ENCODE peak calls at places on chromosomes 11 and 22, in seven cellular contexts. One of them, this sample, is unnamed.

GRCh38 chr22:48870436-48870835 is 957.2 kb downstream of the BRD1 start:
- DNase-seq in AG09309: no peak
- DNase-seq in epithelial cell of esophagus: no peak
- DNase-seq in esophagus muscularis mucosa: no peak
- DNase-seq in fibroblast of mammary gland: no peak
- DNase-seq in IMR-90: no peak
- DNase-seq in lung: no peak
- DNase-seq in this sample: no peak

GRCh38 chr11:78190374-78190773 is 1.7 kb downstream of the USP35 start:
- DNase-seq in AG09309: no peak
- DNase-seq in epithelial cell of esophagus: no peak
- DNase-seq in esophagus muscularis mucosa: no peak
- DNase-seq in fibroblast of mammary gland: no peak
- DNase-seq in IMR-90: no peak
- DNase-seq in lung: no peak
- DNase-seq in this sample: no peak

GRCh38 chr11:78083036-78083435 is 3.4 kb upstream of the NDUFC2 start:
- DNase-seq in AG09309: no peak
- DNase-seq in epithelial cell of esophagus: no peak
- DNase-seq in esophagus muscularis mucosa: no peak
- DNase-seq in fibroblast of mammary gland: no peak
- DNase-seq in IMR-90: no peak
- DNase-seq in lung: no peak
- DNase-seq in this sample: no peak

GRCh38 chr22:37416806-37417205 is 10.5 kb downstream of the ELFN2 start:
- DNase-seq in AG09309: no peak
- DNase-seq in epithelial cell of esophagus: no peak
- DNase-seq in esophagus muscularis mucosa: no peak
- DNase-seq in fibroblast of mammary gland: no peak
- DNase-seq in IMR-90: no peak
- DNase-seq in lung: no peak
- DNase-seq in this sample: no peak

GRCh38 chr22:32622004-32622761 is 147.6 kb downstream of the FBXO7 start:
- DNase-seq in AG09309: peak
- DNase-seq in epithelial cell of esophagus: no peak
- DNase-seq in esophagus muscularis mucosa: no peak
- DNase-seq in fibroblast of mammary gland: peak
- DNase-seq in IMR-90: peak
- DNase-seq in lung: peak
- DNase-seq in this sample: peak

GRCh38 chr11:128515766-128516466 is 71.4 kb downstream of the ETS1 start:
- DNase-seq in AG09309: no peak
- DNase-seq in epithelial cell of esophagus: no peak
- DNase-seq in esophagus muscularis mucosa: peak
- DNase-seq in fibroblast of mammary gland: peak
- DNase-seq in IMR-90: no peak
- DNase-seq in lung: no peak
- DNase-seq in this sample: no peak

GRCh38 chr22:45197606-45198462 is 34.1 kb downstream of the NUP50 start:
- DNase-seq in AG09309: no peak
- DNase-seq in epithelial cell of esophagus: no peak
- DNase-seq in esophagus muscularis mucosa: no peak
- DNase-seq in fibroblast of mammary gland: no peak
- DNase-seq in IMR-90: no peak
- DNase-seq in lung: no peak
- DNase-seq in this sample: no peak

GRCh38 chr11:35177370-35177769 is 38.4 kb downstream of the CD44 start:
- DNase-seq in AG09309: no peak
- DNase-seq in epithelial cell of esophagus: no peak
- DNase-seq in esophagus muscularis mucosa: no peak
- DNase-seq in fibroblast of mammary gland: no peak
- DNase-seq in IMR-90: peak
- DNase-seq in lung: no peak
- DNase-seq in this sample: no peak

GRCh38 chr11:117172678-117173421 is 5.7 kb upstream of the SIDT2 start:
- DNase-seq in AG09309: no peak
- DNase-seq in epithelial cell of esophagus: peak
- DNase-seq in esophagus muscularis mucosa: no peak
- DNase-seq in fibroblast of mammary gland: peak
- DNase-seq in IMR-90: no peak
- DNase-seq in lung: no peak
- DNase-seq in this sample: no peak

GRCh38 chr22:39467390-39467901 is 10.6 kb downstream of the MGAT3 start:
- DNase-seq in AG09309: no peak
- DNase-seq in epithelial cell of esophagus: no peak
- DNase-seq in esophagus muscularis mucosa: no peak
- DNase-seq in fibroblast of mammary gland: no peak
- DNase-seq in IMR-90: no peak
- DNase-seq in lung: no peak
- DNase-seq in this sample: no peak

GRCh38 chr11:17541330-17541885 is 2.8 kb downstream of the USH1C start:
- DNase-seq in AG09309: no peak
- DNase-seq in epithelial cell of esophagus: peak
- DNase-seq in esophagus muscularis mucosa: no peak
- DNase-seq in fibroblast of mammary gland: no peak
- DNase-seq in IMR-90: no peak
- DNase-seq in lung: no peak
- DNase-seq in this sample: peak

GRCh38 chr11:37076866-37077265 is 478.8 kb upstream of the RAG2 start:
- DNase-seq in AG09309: no peak
- DNase-seq in epithelial cell of esophagus: no peak
- DNase-seq in esophagus muscularis mucosa: no peak
- DNase-seq in fibroblast of mammary gland: no peak
- DNase-seq in IMR-90: no peak
- DNase-seq in lung: no peak
- DNase-seq in this sample: no peak

GRCh38 chr22:39356464-39356863 is 6.7 kb downstream of the SYNGR1 start:
- DNase-seq in AG09309: no peak
- DNase-seq in epithelial cell of esophagus: peak
- DNase-seq in esophagus muscularis mucosa: no peak
- DNase-seq in fibroblast of mammary gland: no peak
- DNase-seq in IMR-90: no peak
- DNase-seq in lung: no peak
- DNase-seq in this sample: no peak

GRCh38 chr11:3022982-3023381 is 30.9 kb upstream of the NAP1L4 start:
- DNase-seq in AG09309: peak
- DNase-seq in epithelial cell of esophagus: peak
- DNase-seq in esophagus muscularis mucosa: no peak
- DNase-seq in fibroblast of mammary gland: peak
- DNase-seq in IMR-90: peak
- DNase-seq in lung: no peak
- DNase-seq in this sample: peak

GRCh38 chr22:27409299-27409698 is 392.3 kb downstream of the MN1 start:
- DNase-seq in AG09309: no peak
- DNase-seq in epithelial cell of esophagus: peak
- DNase-seq in esophagus muscularis mucosa: no peak
- DNase-seq in fibroblast of mammary gland: peak
- DNase-seq in IMR-90: no peak
- DNase-seq in lung: no peak
- DNase-seq in this sample: no peak

GRCh38 chr11:16739326-16739875 is 954 bp downstream of the C11orf58 start:
- DNase-seq in AG09309: no peak
- DNase-seq in epithelial cell of esophagus: no peak
- DNase-seq in esophagus muscularis mucosa: no peak
- DNase-seq in fibroblast of mammary gland: no peak
- DNase-seq in IMR-90: peak
- DNase-seq in lung: no peak
- DNase-seq in this sample: no peak

GRCh38 chr11:35725880-35726279 is 63.3 kb downstream of the TRIM44 start:
- DNase-seq in AG09309: no peak
- DNase-seq in epithelial cell of esophagus: peak
- DNase-seq in esophagus muscularis mucosa: no peak
- DNase-seq in fibroblast of mammary gland: peak
- DNase-seq in IMR-90: peak
- DNase-seq in lung: no peak
- DNase-seq in this sample: peak

GRCh38 chr11:117314840-117315239 is 1.2 kb downstream of the BACE1 start:
- DNase-seq in AG09309: no peak
- DNase-seq in epithelial cell of esophagus: no peak
- DNase-seq in esophagus muscularis mucosa: no peak
- DNase-seq in fibroblast of mammary gland: no peak
- DNase-seq in IMR-90: no peak
- DNase-seq in lung: no peak
- DNase-seq in this sample: no peak

DNA sequence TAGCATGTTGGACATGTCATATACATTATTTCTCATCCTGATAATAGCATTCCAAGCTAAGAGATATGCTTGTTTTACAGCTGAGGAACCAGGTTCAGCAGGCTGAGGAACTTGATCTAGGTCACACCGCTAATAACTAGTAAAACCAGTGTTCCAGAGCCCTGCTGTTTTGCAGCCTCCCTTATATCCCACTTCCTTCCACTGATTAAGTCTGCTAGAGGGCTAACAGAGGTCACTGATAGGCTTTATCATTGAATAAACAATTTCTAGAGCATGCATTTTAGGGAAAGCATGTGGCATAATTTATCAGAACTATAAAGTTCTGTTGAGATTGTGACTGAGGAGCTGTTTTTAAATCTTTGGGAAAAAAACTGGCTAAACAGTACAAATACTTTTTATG is 54.0 kb downstream of the UVRAG start:
- DNase-seq in AG09309: no peak
- DNase-seq in epithelial cell of esophagus: peak
- DNase-seq in esophagus muscularis mucosa: no peak
- DNase-seq in fibroblast of mammary gland: no peak
- DNase-seq in IMR-90: no peak
- DNase-seq in lung: no peak
- DNase-seq in this sample: no peak
- TF ChIP-seq CTCF in AG09309: no peak
- TF ChIP-seq CTCF in epithelial cell of esophagus: no peak
- TF ChIP-seq CTCF in esophagus muscularis mucosa: no peak
- TF ChIP-seq CTCF in fibroblast of mammary gland: no peak
- TF ChIP-seq CTCF in IMR-90: no peak
- TF ChIP-seq CTCF in lung: no peak
- TF ChIP-seq CTCF in this sample: no peak

GRCh38 chr22:20026996-20027601 is 6.2 kb downstream of the TANGO2 start:
- DNase-seq in AG09309: no peak
- DNase-seq in epithelial cell of esophagus: no peak
- DNase-seq in esophagus muscularis mucosa: no peak
- DNase-seq in fibroblast of mammary gland: no peak
- DNase-seq in IMR-90: no peak
- DNase-seq in lung: no peak
- DNase-seq in this sample: no peak

GRCh38 chr22:20026204-20026908 is 5.4 kb downstream of the TANGO2 start:
- DNase-seq in AG09309: no peak
- DNase-seq in epithelial cell of esophagus: no peak
- DNase-seq in esophagus muscularis mucosa: no peak
- DNase-seq in fibroblast of mammary gland: no peak
- DNase-seq in IMR-90: no peak
- DNase-seq in lung: no peak
- DNase-seq in this sample: no peak

GRCh38 chr22:20029550-20030225 is 8.8 kb downstream of the TANGO2 start:
- DNase-seq in AG09309: no peak
- DNase-seq in epithelial cell of esophagus: no peak
- DNase-seq in esophagus muscularis mucosa: no peak
- DNase-seq in fibroblast of mammary gland: no peak
- DNase-seq in IMR-90: no peak
- DNase-seq in lung: no peak
- DNase-seq in this sample: no peak

GRCh38 chr22:20028855-20029549 is 8.1 kb downstream of the TANGO2 start:
- DNase-seq in AG09309: no peak
- DNase-seq in epithelial cell of esophagus: no peak
- DNase-seq in esophagus muscularis mucosa: no peak
- DNase-seq in fibroblast of mammary gland: no peak
- DNase-seq in IMR-90: no peak
- DNase-seq in lung: no peak
- DNase-seq in this sample: no peak

DNA sequence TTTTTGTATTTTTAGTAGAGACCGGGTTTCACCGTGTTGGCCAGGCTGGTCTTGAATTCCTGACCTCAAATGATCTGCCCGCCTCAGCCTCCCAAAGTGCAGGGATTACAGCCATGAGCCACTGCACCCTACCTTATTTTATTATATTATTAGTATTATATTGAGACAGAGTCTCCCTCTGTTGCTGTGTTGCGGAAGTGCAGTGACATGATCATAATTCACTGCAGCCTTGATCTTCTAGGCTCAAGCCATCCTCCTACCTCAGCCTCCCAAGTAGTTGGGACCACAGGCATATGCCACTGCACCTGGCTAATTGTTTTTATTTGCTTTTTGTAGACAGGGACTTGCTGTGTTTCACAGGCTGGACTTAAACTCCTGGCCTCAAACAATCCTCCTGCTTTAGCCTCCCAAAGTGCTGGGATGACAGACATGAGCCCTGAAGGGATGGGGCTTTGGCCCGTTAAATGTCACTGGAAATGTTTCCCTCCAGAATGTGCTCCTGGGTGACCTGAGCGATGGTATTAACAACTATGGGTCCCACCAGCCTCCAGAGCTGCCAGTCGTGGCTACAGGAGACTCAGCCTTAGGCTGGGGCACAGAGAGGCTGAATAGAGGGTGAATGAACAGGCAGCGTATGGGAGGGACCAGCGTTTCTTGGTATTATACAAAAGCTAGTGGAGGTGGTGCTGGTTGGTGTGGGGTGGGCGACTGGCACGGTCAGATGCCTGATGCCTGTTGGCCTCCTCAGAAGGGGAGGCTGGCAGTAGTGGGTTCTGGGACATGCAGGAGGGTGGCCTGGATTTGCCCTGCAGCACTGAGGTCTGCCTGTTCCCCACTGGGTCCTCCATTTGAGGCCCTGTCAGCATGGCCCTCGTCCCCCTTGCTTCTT is 7.3 kb downstream of the TANGO2 start:
- DNase-seq in AG09309: no peak
- DNase-seq in epithelial cell of esophagus: peak
- DNase-seq in esophagus muscularis mucosa: no peak
- DNase-seq in fibroblast of mammary gland: peak
- DNase-seq in IMR-90: no peak
- DNase-seq in lung: no peak
- DNase-seq in this sample: peak
- TF ChIP-seq CTCF in AG09309: peak
- TF ChIP-seq CTCF in epithelial cell of esophagus: peak
- TF ChIP-seq CTCF in esophagus muscularis mucosa: no peak
- TF ChIP-seq CTCF in fibroblast of mammary gland: peak
- TF ChIP-seq CTCF in IMR-90: peak
- TF ChIP-seq CTCF in lung: no peak
- TF ChIP-seq CTCF in this sample: peak

GRCh38 chr11:13535819-13536218 is 40.0 kb upstream of the PTH start:
- DNase-seq in AG09309: no peak
- DNase-seq in epithelial cell of esophagus: no peak
- DNase-seq in esophagus muscularis mucosa: no peak
- DNase-seq in fibroblast of mammary gland: no peak
- DNase-seq in IMR-90: no peak
- DNase-seq in lung: no peak
- DNase-seq in this sample: no peak
- TF ChIP-seq CTCF in AG09309: no peak
- TF ChIP-seq CTCF in epithelial cell of esophagus: no peak
- TF ChIP-seq CTCF in esophagus muscularis mucosa: no peak
- TF ChIP-seq CTCF in fibroblast of mammary gland: no peak
- TF ChIP-seq CTCF in IMR-90: peak
- TF ChIP-seq CTCF in lung: no peak
- TF ChIP-seq CTCF in this sample: peak

DNA sequence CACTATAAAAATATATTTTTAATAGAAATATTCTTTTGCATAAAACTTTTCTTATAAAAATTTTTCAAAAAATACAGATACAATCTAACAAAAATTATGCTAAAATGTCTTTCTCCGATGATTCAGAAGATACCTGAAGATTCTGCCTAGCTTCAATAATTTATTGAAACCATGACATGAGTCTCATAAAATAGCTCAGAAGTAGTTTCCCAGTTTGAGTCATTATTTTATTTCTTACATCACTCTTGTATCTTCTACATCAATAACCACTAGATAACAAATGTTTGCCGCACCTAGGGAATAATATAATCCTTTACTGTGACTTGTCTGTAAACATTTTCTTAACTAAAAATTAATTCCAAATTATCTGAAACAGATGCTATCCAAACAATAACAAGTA is 158.6 kb downstream of the FCHSD2 start:
- DNase-seq in AG09309: no peak
- DNase-seq in epithelial cell of esophagus: no peak
- DNase-seq in esophagus muscularis mucosa: no peak
- DNase-seq in fibroblast of mammary gland: no peak
- DNase-seq in IMR-90: no peak
- DNase-seq in lung: no peak
- DNase-seq in this sample: no peak
- TF ChIP-seq CTCF in AG09309: no peak
- TF ChIP-seq CTCF in epithelial cell of esophagus: no peak
- TF ChIP-seq CTCF in esophagus muscularis mucosa: no peak
- TF ChIP-seq CTCF in fibroblast of mammary gland: no peak
- TF ChIP-seq CTCF in IMR-90: no peak
- TF ChIP-seq CTCF in lung: no peak
- TF ChIP-seq CTCF in this sample: no peak